ENCODE peak calls at places on chromosome 15, in eight cellular contexts. K is stimulated activated CD8-positive, alpha-beta memory T cell treated with anti-CD3 and anti-CD28 coated beads, Interleukin-15, amount 100 ng/mL, for 4 hours; N is activated T-helper 1 cell treated with anti-CD3 and anti-CD28 coated beads, Interleukin-2, amount 50 U/mL, for 16 hours; R is NCI-H524; C is NCI-H1092 treated with DMSO at 0.1 percent for 48 hours; G is brain microvascular endothelial cell; M is stimulated activated CD4-positive, alpha-beta T cell treated with anti-CD3 and anti-CD28 coated beads, Interleukin-1b, Interleukin-23, amount 100 ng/mL, for 24 hours; D is GM12865. F is an unnamed sample.

GRCh38 chr15:29124581-29125381 is 144.8 kb downstream of the NSMCE3 start:
- DNase-seq in K (no peak), N (no peak), R (no peak), C (no peak), G (peak; percentile 31), M (no peak), D (no peak), F (no peak)

GRCh38 chr15:70101459-70102113 is 3.9 kb upstream of the TLE3 start:
- DNase-seq in K (no peak), N (no peak), R (peak; percentile 93), C (peak; percentile 86), G (peak; percentile 88), M (no peak), D (no peak), F (peak; percentile 69)

GRCh38 chr15:73237910-73238309 is 130.8 kb downstream of the HCN4 start:
- DNase-seq in K (no peak), N (no peak), R (no peak), C (no peak), G (no peak), M (no peak), D (no peak), F (peak; percentile 55)

GRCh38 chr15:71607383-71607782 is 203.0 kb upstream of the NR2E3 start:
- DNase-seq in K (no peak), N (no peak), R (no peak), C (no peak), G (no peak), M (no peak), D (no peak), F (no peak)

GRCh38 chr15:63780969-63781368 is 52.8 kb downstream of the HERC1 start:
- DNase-seq in K (no peak), N (no peak), R (no peak), C (no peak), G (no peak), M (no peak), D (no peak), F (no peak)

GRCh38 chr15:62445244-62445643 is 280.2 kb upstream of the C2CD4B start:
- DNase-seq in K (no peak), N (no peak), R (no peak), C (no peak), G (no peak), M (no peak), D (no peak), F (no peak)

GRCh38 chr15:45401665-45402161 is 23.4 kb upstream of the GATM start:
- DNase-seq in K (peak; percentile 5), N (no peak), R (no peak), C (no peak), G (no peak), M (no peak), D (no peak), F (no peak)

GRCh38 chr15:41572866-41573265 is 13.9 kb downstream of the TYRO3 start:
- DNase-seq in K (no peak), N (no peak), R (no peak), C (no peak), G (no peak), M (no peak), D (no peak), F (no peak)

GRCh38 chr15:50260969-50261496 is 4.5 kb downstream of the HDC start:
- DNase-seq in K (no peak), N (no peak), R (no peak), C (no peak), G (no peak), M (no peak), D (peak; percentile 49), F (no peak)

GRCh38 chr15:37767841-37768455 is 166.5 kb upstream of the TMCO5A start:
- DNase-seq in K (no peak), N (no peak), R (no peak), C (no peak), G (peak; percentile 23), M (no peak), D (no peak), F (no peak)

GRCh38 chr15:33551860-33552259 is 241.1 kb downstream of the RYR3 start:
- DNase-seq in K (no peak), N (no peak), R (no peak), C (no peak), G (no peak), M (no peak), D (no peak), F (peak; percentile 2)

GRCh38 chr15:100918690-100919480 is at the start of gene LRRK1:
- DNase-seq in K (no peak), N (no peak), R (no peak), C (no peak), G (peak; percentile 18), M (no peak), D (peak; percentile 66), F (peak; percentile 24)

GRCh38 chr15:67059127-67059553 is 6.3 kb upstream of the SMAD3 start:
- DNase-seq in K (no peak), N (no peak), R (no peak), C (no peak), G (no peak), M (no peak), D (no peak), F (no peak)

GRCh38 chr15:60062826-60063225 is 58.7 kb downstream of the FOXB1 start:
- DNase-seq in K (no peak), N (no peak), R (no peak), C (no peak), G (peak; percentile 66), M (no peak), D (no peak), F (no peak)

GRCh38 chr15:101295607-101296225 is 668 bp upstream of the SNRPA1 start:
- DNase-seq in K (no peak), N (no peak), R (no peak), C (no peak), G (peak; percentile 7), M (no peak), D (no peak), F (peak; percentile 27)

GRCh38 chr15:42392309-42393024 is 33.2 kb downstream of the CAPN3 start:
- DNase-seq in K (no peak), N (no peak), R (no peak), C (no peak), G (no peak), M (no peak), D (no peak), F (no peak)

GRCh38 chr15:22873204-22873701 is 34.8 kb downstream of the NIPA2 start:
- DNase-seq in K (no peak), N (no peak), R (no peak), C (no peak), G (peak; percentile 82), M (no peak), D (peak; percentile 19), F (no peak)

GRCh38 chr15:70508561-70509281 is 254.6 kb downstream of the UACA start:
- DNase-seq in K (no peak), N (no peak), R (no peak), C (no peak), G (peak; percentile 94), M (peak; percentile 30), D (peak; percentile 40), F (no peak)